ENCODE peak calls at places on chromosome 15, in five cellular contexts. G, C, Q, B and I are unnamed samples.

GRCh38 chr15:70236306-70237103 is 138.8 kb upstream of the TLE3 start:
- DNase-seq in G (no peak), C (no peak), Q (peak), B (no peak), I (no peak)

GRCh38 chr15:25675396-25675795 is 187.7 kb downstream of the ATP10A start:
- DNase-seq in G (no peak), C (no peak), Q (no peak), B (no peak), I (no peak)

GRCh38 chr15:70097337-70098169 is at the start of gene TLE3:
- DNase-seq in G (peak), C (peak), Q (peak), B (peak), I (peak)

GRCh38 chr15:79942656-79943481 is 28.1 kb downstream of the BCL2A1 start:
- DNase-seq in G (no peak), C (no peak), Q (peak), B (no peak), I (peak)

GRCh38 chr15:65337436-65338070 is 33.1 kb downstream of the RNU5B-1 start:
- DNase-seq in G (no peak), C (no peak), Q (no peak), B (peak), I (no peak)

GRCh38 chr15:31433574-31433973 is 106.9 kb downstream of the KLF13 start:
- DNase-seq in G (no peak), C (no peak), Q (no peak), B (no peak), I (no peak)

GRCh38 chr15:99371180-99372103 is 120.2 kb downstream of the LRRC28 start:
- DNase-seq in G (peak), C (no peak), Q (peak), B (no peak), I (no peak)

GRCh38 chr15:37618368-37618767 is 316.1 kb upstream of the TMCO5A start:
- DNase-seq in G (no peak), C (no peak), Q (no peak), B (no peak), I (no peak)

GRCh38 chr15:31222769-31223345 is 103.8 kb upstream of the KLF13 start:
- DNase-seq in G (no peak), C (no peak), Q (no peak), B (no peak), I (no peak)

GRCh38 chr15:101429191-101429590 is 60.3 kb downstream of the PCSK6 start:
- DNase-seq in G (no peak), C (no peak), Q (no peak), B (no peak), I (no peak)

GRCh38 chr15:100721758-100722550 is 119.6 kb downstream of the ASB7 start:
- DNase-seq in G (no peak), C (no peak), Q (peak), B (no peak), I (peak)

GRCh38 chr15:25238716-25239470 is 199.9 kb downstream of the UBE3A start:
- DNase-seq in G (no peak), C (no peak), Q (no peak), B (no peak), I (no peak)

GRCh38 chr15:22262613-22263020 is 182.3 kb downstream of the OR4M2 start:
- DNase-seq in G (no peak), C (no peak), Q (no peak), B (no peak), I (peak)

GRCh38 chr15:71199384-71200351 is 84.4 kb downstream of the THSD4 start:
- DNase-seq in G (no peak), C (no peak), Q (peak), B (no peak), I (peak)

GRCh38 chr15:100733786-100734185 is 131.4 kb downstream of the ASB7 start:
- DNase-seq in G (no peak), C (no peak), Q (peak), B (no peak), I (no peak)

GRCh38 chr15:40330368-40330836 is 6.9 kb downstream of the INAFM2 start:
- DNase-seq in G (no peak), C (peak), Q (peak), B (no peak), I (no peak)

GRCh38 chr15:40343512-40343911 is 2.8 kb upstream of the CCDC9B start:
- DNase-seq in G (no peak), C (no peak), Q (peak), B (no peak), I (no peak)

GRCh38 chr15:70284438-70285214 is 186.9 kb upstream of the TLE3 start:
- DNase-seq in G (no peak), C (no peak), Q (no peak), B (peak), I (no peak)

GRCh38 chr15:92906563-92907081 is 6.5 kb downstream of the CHD2 start:
- DNase-seq in G (no peak), C (peak), Q (peak), B (no peak), I (peak)
- TF ChIP-seq RCOR1 in G (no peak), C (no peak), Q (no peak), B (no peak), I (no peak)

DNA sequence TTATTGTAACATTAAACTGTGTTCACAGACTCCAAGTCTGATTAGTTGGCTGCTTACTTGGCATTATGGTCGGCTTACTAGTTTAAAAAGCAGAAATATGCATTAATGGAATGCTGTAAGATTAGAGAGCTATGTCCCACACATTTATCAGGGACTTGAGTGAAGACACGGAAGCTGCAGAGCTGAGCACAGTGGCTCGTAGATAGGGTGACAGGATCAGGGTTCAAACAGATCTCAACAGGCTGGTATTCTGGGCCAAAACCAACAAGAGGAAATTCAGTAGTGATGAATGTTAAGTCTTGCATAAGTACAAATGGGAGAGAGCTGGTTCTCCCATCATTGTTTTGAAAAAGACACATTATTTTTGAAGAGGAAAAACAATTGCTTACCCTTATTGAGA is 113.9 kb downstream of the ADAMTSL3 start:
- DNase-seq in G (no peak), C (no peak), Q (peak), B (no peak), I (no peak)
- TF ChIP-seq RCOR1 in G (no peak), C (no peak), Q (no peak), B (no peak), I (no peak)

GRCh38 chr15:93570571-93570970 is 481.6 kb upstream of the RGMA start:
- DNase-seq in G (no peak), C (no peak), Q (no peak), B (no peak), I (no peak)

GRCh38 chr15:93563218-93563617 is 474.2 kb upstream of the RGMA start:
- DNase-seq in G (no peak), C (no peak), Q (no peak), B (no peak), I (no peak)

GRCh38 chr15:93562752-93563151 is 473.7 kb upstream of the RGMA start:
- DNase-seq in G (no peak), C (no peak), Q (no peak), B (no peak), I (no peak)

DNA sequence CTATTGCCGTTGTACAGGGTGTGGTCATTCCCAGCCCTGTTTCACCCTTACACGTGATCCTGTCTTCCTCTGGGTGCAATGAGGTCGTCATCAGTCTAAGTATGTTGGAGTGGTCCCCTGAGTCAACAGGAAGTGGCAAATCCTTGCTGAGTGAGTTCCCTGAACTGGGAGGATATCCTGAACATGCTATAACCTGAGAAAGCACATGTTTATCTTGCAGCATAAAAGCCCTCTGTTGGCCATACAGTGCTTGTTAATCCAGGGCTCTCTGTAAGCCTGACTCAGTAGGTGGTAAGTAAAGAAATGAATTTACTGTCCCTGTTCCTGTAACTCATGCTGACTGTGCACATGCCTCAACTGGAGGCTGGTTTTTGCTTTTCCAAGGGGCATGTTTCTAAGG is 477.8 kb upstream of the RGMA start:
- DNase-seq in G (no peak), C (no peak), Q (no peak), B (no peak), I (no peak)
- TF ChIP-seq RCOR1 in G (no peak), C (no peak), Q (no peak), B (no peak), I (no peak)

DNA sequence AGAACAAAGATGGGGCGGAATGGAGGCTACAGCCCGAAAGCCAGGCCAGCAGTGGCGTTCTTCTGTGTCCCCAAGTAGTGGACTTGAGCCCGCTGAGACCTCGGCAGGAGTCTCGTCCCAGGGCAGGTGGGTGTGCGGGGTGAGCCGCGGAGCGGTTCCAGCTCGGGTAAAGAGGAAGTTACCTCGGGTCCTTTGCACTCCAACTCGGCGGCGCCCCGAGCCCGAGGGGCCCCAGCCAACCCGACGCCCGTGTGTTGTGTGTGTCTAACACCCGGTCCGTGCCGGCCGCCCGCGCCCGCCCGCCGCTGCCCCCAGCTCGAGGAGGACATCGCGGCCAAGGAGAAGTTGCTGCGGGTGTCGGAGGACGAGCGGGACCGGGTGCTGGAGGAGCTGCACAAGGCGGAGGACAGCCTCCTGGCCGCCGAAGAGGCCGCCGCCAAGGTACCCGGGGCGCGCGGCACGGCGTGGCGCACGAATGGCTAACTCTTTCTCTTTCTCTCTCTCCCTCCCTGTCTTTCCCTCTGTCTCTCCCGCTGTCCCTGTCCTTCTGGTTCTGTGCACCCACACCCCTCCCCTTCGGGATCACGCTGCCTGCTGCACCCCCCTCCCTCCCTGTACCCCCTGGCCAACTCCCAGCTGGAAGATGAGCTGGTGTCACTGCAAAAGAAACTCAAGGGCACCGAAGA is 987 bp downstream of the TPM1 start:
- DNase-seq in G (no peak), C (no peak), Q (no peak), B (peak), I (no peak)
- TF ChIP-seq RCOR1 in G (no peak), C (no peak), Q (no peak), B (no peak), I (no peak)

DNA sequence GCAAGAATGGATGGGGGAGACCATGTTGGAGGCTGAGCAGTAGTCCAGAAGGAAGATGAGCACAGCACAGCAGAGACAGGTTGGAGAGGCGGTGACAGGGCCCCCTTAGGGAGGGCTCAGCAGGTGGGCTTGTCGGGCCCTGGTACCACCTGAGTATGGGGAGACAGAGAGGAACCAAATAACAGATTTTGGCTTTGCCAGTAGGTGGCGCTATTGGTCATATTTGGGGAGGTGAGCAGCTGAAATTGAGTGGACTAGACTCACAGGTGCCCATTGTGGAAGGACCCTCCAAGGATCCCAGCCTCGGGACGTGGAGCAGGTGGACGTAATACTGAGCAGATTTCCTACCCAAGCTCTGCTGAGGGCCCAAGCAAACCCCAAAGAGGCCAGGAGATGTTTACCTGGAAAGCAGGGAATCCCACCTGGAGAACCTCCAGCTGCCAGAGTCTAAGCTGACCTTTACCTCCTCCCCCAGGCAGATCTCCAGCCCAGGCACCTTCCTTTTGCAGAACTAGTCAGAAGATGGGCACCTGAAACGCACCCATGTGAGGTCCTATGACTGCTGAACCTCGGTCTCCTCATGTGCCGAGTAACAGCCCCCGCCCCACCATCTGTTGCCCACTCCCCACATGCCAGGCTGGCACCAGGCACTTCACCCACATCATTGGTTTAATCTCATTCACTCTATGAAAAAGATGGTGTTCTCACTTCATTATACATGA is 24.6 kb upstream of the CORO2B start:
- DNase-seq in G (no peak), C (peak), Q (peak), B (peak), I (peak)
- TF ChIP-seq RCOR1 in G (no peak), C (no peak), Q (no peak), B (no peak), I (no peak)

GRCh38 chr15:61379005-61379404 is 149.9 kb upstream of the RORA start:
- DNase-seq in G (no peak), C (no peak), Q (no peak), B (no peak), I (no peak)

GRCh38 chr15:61380270-61380669 is 151.2 kb upstream of the RORA start:
- DNase-seq in G (no peak), C (no peak), Q (no peak), B (no peak), I (no peak)

DNA sequence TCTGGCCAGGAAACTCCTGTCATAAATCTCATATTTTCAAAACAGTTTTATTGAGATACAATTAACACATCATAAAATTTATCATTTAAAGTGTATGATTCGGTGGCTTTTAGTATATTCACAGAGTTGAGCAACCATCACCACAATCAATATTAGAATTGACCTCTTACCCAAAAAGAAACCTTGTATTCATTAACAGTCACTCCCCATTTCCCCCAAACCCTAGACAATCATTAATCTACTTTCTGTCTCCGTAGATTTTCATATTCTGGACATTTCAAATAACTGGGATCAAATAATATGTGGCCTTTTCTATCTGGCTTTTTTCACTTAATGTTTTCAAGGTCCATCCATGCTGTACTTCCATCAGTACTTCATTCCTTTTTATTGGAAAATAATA is 145.7 kb upstream of the RORA start:
- DNase-seq in G (no peak), C (no peak), Q (no peak), B (no peak), I (no peak)
- TF ChIP-seq RCOR1 in G (no peak), C (no peak), Q (no peak), B (no peak), I (no peak)

DNA sequence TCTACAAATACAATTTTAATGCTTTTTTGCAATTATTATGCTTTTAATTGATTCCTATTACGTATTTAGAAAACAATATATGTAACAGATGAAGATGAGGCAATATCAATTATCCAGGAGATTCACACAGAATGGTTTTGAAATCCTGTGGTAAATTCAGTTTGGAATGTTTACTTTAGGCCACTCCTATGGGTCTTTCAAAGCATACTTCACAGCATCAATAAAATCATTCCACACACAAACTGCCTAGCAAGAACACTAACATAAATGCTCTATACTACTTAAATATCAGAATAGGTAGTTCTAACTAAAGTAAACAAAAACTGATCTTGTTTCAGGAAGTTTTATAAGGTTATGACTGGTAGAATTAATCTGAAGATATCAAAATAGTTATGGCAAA is 90.5 kb downstream of the FAM227B start:
- DNase-seq in G (no peak), C (no peak), Q (peak), B (no peak), I (no peak)
- TF ChIP-seq RCOR1 in G (no peak), C (no peak), Q (no peak), B (no peak), I (no peak)

GRCh38 chr15:45157056-45157455 is 27.3 kb downstream of the DUOX1 start:
- DNase-seq in G (no peak), C (peak), Q (peak), B (no peak), I (no peak)

GRCh38 chr15:45151998-45152828 is 22.4 kb downstream of the DUOX1 start:
- DNase-seq in G (no peak), C (no peak), Q (no peak), B (no peak), I (no peak)

GRCh38 chr15:45157974-45158373 is 28.2 kb downstream of the DUOX1 start:
- DNase-seq in G (no peak), C (peak), Q (peak), B (no peak), I (no peak)

GRCh38 chr15:45150997-45151396 is 21.2 kb downstream of the DUOX1 start:
- DNase-seq in G (no peak), C (no peak), Q (no peak), B (no peak), I (no peak)

DNA sequence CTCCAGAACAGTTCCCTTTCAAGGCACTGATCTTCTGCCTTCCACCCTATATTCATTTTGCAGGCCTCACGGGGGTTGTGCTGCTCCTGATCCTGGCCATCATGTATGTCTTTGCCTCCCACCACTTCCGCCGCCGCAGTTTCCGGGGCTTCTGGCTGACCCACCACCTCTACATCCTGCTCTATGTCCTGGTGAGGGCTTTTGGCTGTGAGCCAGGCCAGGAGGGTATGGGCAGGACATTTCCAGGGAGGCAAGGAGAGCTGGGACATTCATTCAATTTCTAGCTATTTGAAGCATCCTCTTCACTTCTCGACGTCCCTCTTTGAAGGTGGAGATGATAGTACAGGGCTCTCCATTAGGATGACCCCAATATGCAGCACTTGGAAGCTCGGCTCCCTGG is 25.9 kb downstream of the DUOX1 start:
- DNase-seq in G (no peak), C (no peak), Q (no peak), B (no peak), I (no peak)
- TF ChIP-seq RCOR1 in G (no peak), C (no peak), Q (no peak), B (no peak), I (no peak)

GRCh38 chr15:78502641-78503040 is 4.7 kb upstream of the HYKK start:
- DNase-seq in G (no peak), C (no peak), Q (no peak), B (no peak), I (no peak)

GRCh38 chr15:78506971-78507830 is at the start of gene HYKK:
- DNase-seq in G (peak), C (peak), Q (peak), B (peak), I (peak)

GRCh38 chr15:78509726-78510312 is 2.4 kb downstream of the HYKK start:
- DNase-seq in G (no peak), C (no peak), Q (no peak), B (no peak), I (no peak)

GRCh38 chr15:78508272-78508671 is 895 bp downstream of the HYKK start:
- DNase-seq in G (no peak), C (peak), Q (no peak), B (no peak), I (no peak)

DNA sequence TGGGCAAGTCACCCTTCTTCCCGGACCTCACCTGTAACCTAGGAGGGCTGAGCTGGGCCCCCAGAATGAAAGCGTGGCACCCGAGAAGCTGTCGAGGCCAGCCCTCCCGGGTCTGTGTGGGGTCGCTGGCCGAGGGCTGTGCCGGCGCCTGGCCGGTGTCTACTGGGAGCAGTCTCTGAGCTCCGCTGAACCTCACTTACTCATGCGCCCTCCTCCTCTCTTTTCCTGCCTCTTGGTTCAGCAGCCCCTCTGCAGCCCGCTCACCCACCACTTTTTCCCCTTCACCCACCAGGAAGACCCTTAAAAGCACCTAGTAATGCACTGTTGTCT is 419 bp downstream of the HYKK start:
- DNase-seq in G (no peak), C (no peak), Q (no peak), B (no peak), I (no peak)
- TF ChIP-seq RCOR1 in G (no peak), C (no peak), Q (no peak), B (no peak), I (no peak)

GRCh38 chr15:62663547-62663946 is 379.0 kb upstream of the TPM1 start:
- DNase-seq in G (no peak), C (no peak), Q (no peak), B (no peak), I (no peak)

DNA sequence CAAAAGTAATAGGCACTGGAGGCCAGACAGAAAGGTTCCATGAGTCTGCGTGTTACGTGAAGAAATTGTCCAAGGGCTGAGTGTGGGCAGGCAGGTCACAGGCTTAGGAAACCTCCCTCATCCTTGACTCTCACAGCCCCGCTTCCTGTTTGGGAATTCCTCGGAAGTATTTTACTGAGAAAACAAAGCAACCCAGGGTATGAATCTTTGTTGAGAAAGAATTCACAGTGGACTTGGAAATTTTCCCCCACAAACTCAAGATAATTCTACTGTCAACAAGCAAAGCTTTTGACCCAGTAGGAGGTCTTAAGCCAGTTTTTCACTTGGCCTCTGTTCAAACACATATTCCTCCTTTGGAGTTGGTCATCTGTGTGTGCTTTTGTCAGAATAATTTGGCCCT is 377.1 kb upstream of the TPM1 start:
- DNase-seq in G (no peak), C (no peak), Q (peak), B (no peak), I (no peak)
- TF ChIP-seq RCOR1 in G (no peak), C (no peak), Q (no peak), B (no peak), I (no peak)